ENCODE peak calls at places on chromosomes 3 and 15, in seven cellular contexts. One of them, this sample, is unnamed.

GRCh38 chr3:189622629-189623028 is 8.6 kb upstream of the TP63 start:
- DNase-seq in activated T-cell treated with anti-CD3 and anti-CD28 coated beads, Interleukin-2, amount 50 U/mL, for 72 hours: no peak
- DNase-seq in H4: no peak
- DNase-seq in left colon: no peak
- DNase-seq in NCI-H2081 treated with DMSO at 0.1 percent for 48 hours: no peak
- DNase-seq in sigmoid colon: no peak
- DNase-seq in CD8-positive, alpha-beta memory T cell: no peak
- DNase-seq in this sample: no peak

GRCh38 chr3:32913790-32914446 is 37.5 kb upstream of the CCR4 start:
- DNase-seq in activated T-cell treated with anti-CD3 and anti-CD28 coated beads, Interleukin-2, amount 50 U/mL, for 72 hours: no peak
- DNase-seq in H4: no peak
- DNase-seq in left colon: no peak
- DNase-seq in NCI-H2081 treated with DMSO at 0.1 percent for 48 hours: no peak
- DNase-seq in sigmoid colon: peak
- DNase-seq in CD8-positive, alpha-beta memory T cell: no peak
- DNase-seq in this sample: peak

GRCh38 chr3:180284331-180285110 is 247.8 kb upstream of the PEX5L start:
- DNase-seq in activated T-cell treated with anti-CD3 and anti-CD28 coated beads, Interleukin-2, amount 50 U/mL, for 72 hours: no peak
- DNase-seq in H4: no peak
- DNase-seq in left colon: no peak
- DNase-seq in NCI-H2081 treated with DMSO at 0.1 percent for 48 hours: no peak
- DNase-seq in sigmoid colon: no peak
- DNase-seq in CD8-positive, alpha-beta memory T cell: no peak
- DNase-seq in this sample: no peak

GRCh38 chr15:97177135-97177704 is 783.3 kb upstream of the ARRDC4 start:
- DNase-seq in activated T-cell treated with anti-CD3 and anti-CD28 coated beads, Interleukin-2, amount 50 U/mL, for 72 hours: no peak
- DNase-seq in H4: no peak
- DNase-seq in left colon: no peak
- DNase-seq in NCI-H2081 treated with DMSO at 0.1 percent for 48 hours: no peak
- DNase-seq in sigmoid colon: no peak
- DNase-seq in CD8-positive, alpha-beta memory T cell: no peak
- DNase-seq in this sample: no peak

GRCh38 chr3:101811875-101812274 is 32.9 kb downstream of the NXPE3 start:
- DNase-seq in activated T-cell treated with anti-CD3 and anti-CD28 coated beads, Interleukin-2, amount 50 U/mL, for 72 hours: peak
- DNase-seq in H4: no peak
- DNase-seq in left colon: no peak
- DNase-seq in NCI-H2081 treated with DMSO at 0.1 percent for 48 hours: no peak
- DNase-seq in sigmoid colon: no peak
- DNase-seq in CD8-positive, alpha-beta memory T cell: no peak
- DNase-seq in this sample: no peak

GRCh38 chr3:130850044-130850797 is 43.7 kb upstream of the ATP2C1 start:
- DNase-seq in activated T-cell treated with anti-CD3 and anti-CD28 coated beads, Interleukin-2, amount 50 U/mL, for 72 hours: peak
- DNase-seq in H4: peak
- DNase-seq in left colon: no peak
- DNase-seq in NCI-H2081 treated with DMSO at 0.1 percent for 48 hours: no peak
- DNase-seq in sigmoid colon: no peak
- DNase-seq in CD8-positive, alpha-beta memory T cell: peak
- DNase-seq in this sample: no peak

GRCh38 chr3:17023006-17023664 is 138.4 kb downstream of the PLCL2 start:
- DNase-seq in activated T-cell treated with anti-CD3 and anti-CD28 coated beads, Interleukin-2, amount 50 U/mL, for 72 hours: peak
- DNase-seq in H4: peak
- DNase-seq in left colon: no peak
- DNase-seq in NCI-H2081 treated with DMSO at 0.1 percent for 48 hours: no peak
- DNase-seq in sigmoid colon: no peak
- DNase-seq in CD8-positive, alpha-beta memory T cell: peak
- DNase-seq in this sample: no peak

GRCh38 chr15:94478763-94479162 is 247.4 kb downstream of the MCTP2 start:
- DNase-seq in activated T-cell treated with anti-CD3 and anti-CD28 coated beads, Interleukin-2, amount 50 U/mL, for 72 hours: no peak
- DNase-seq in H4: no peak
- DNase-seq in left colon: no peak
- DNase-seq in NCI-H2081 treated with DMSO at 0.1 percent for 48 hours: peak
- DNase-seq in sigmoid colon: no peak
- DNase-seq in CD8-positive, alpha-beta memory T cell: no peak
- DNase-seq in this sample: no peak

GRCh38 chr3:98695816-98696215 is 67.3 kb upstream of the ST3GAL6 start:
- DNase-seq in activated T-cell treated with anti-CD3 and anti-CD28 coated beads, Interleukin-2, amount 50 U/mL, for 72 hours: no peak
- DNase-seq in H4: no peak
- DNase-seq in left colon: no peak
- DNase-seq in NCI-H2081 treated with DMSO at 0.1 percent for 48 hours: no peak
- DNase-seq in sigmoid colon: no peak
- DNase-seq in CD8-positive, alpha-beta memory T cell: no peak
- DNase-seq in this sample: no peak

GRCh38 chr3:166697495-166697894 is 682.6 kb downstream of the ZBBX start:
- DNase-seq in activated T-cell treated with anti-CD3 and anti-CD28 coated beads, Interleukin-2, amount 50 U/mL, for 72 hours: no peak
- DNase-seq in H4: no peak
- DNase-seq in left colon: no peak
- DNase-seq in NCI-H2081 treated with DMSO at 0.1 percent for 48 hours: no peak
- DNase-seq in sigmoid colon: no peak
- DNase-seq in CD8-positive, alpha-beta memory T cell: no peak
- DNase-seq in this sample: no peak

This sample was measured in lung.